ENCODE peak calls at places on chromosomes 3 and 15, in six cellular contexts. One of them, this sample, is unnamed.

GRCh38 chr15:43775411-43775965 is 1.3 kb downstream of the ELL3 start:
- DNase-seq in dorsolateral prefrontal cortex: no peak
- DNase-seq in AG09309: no peak
- DNase-seq in endothelial cell: peak; percentile 43
- DNase-seq in fibroblast of mammary gland: peak; percentile 59
- DNase-seq in RWPE1: peak; percentile 66
- DNase-seq in this sample: peak; percentile 83

GRCh38 chr15:51935466-51936118 is 36.0 kb downstream of the LEO1 start:
- DNase-seq in dorsolateral prefrontal cortex: no peak
- DNase-seq in AG09309: no peak
- DNase-seq in endothelial cell: no peak
- DNase-seq in fibroblast of mammary gland: no peak
- DNase-seq in RWPE1: no peak
- DNase-seq in this sample: no peak

GRCh38 chr3:66923991-66924390 is 74.1 kb upstream of the KBTBD8 start:
- DNase-seq in dorsolateral prefrontal cortex: no peak
- DNase-seq in AG09309: no peak
- DNase-seq in endothelial cell: no peak
- DNase-seq in fibroblast of mammary gland: no peak
- DNase-seq in RWPE1: no peak
- DNase-seq in this sample: peak; percentile 39

GRCh38 chr15:48785195-48785594 is 25.7 kb downstream of the CEP152 start:
- DNase-seq in dorsolateral prefrontal cortex: no peak
- DNase-seq in AG09309: no peak
- DNase-seq in endothelial cell: no peak
- DNase-seq in fibroblast of mammary gland: no peak
- DNase-seq in RWPE1: no peak
- DNase-seq in this sample: no peak

GRCh38 chr3:17006143-17006839 is 121.5 kb downstream of the PLCL2 start:
- DNase-seq in dorsolateral prefrontal cortex: no peak
- DNase-seq in AG09309: no peak
- DNase-seq in endothelial cell: no peak
- DNase-seq in fibroblast of mammary gland: peak; percentile 38
- DNase-seq in RWPE1: no peak
- DNase-seq in this sample: no peak

GRCh38 chr15:61049934-61050333 is 179.2 kb downstream of the RORA start:
- DNase-seq in dorsolateral prefrontal cortex: no peak
- DNase-seq in AG09309: peak; percentile 48
- DNase-seq in endothelial cell: no peak
- DNase-seq in fibroblast of mammary gland: peak; percentile 76
- DNase-seq in RWPE1: peak; percentile 15
- DNase-seq in this sample: peak; percentile 60

GRCh38 chr15:48440084-48440483 is 108.9 kb downstream of the DUT start:
- DNase-seq in dorsolateral prefrontal cortex: no peak
- DNase-seq in AG09309: peak; percentile 90
- DNase-seq in endothelial cell: no peak
- DNase-seq in fibroblast of mammary gland: peak; percentile 93
- DNase-seq in RWPE1: no peak
- DNase-seq in this sample: no peak

GRCh38 chr15:69143756-69144436 is 16.5 kb upstream of the GLCE start:
- DNase-seq in dorsolateral prefrontal cortex: no peak
- DNase-seq in AG09309: no peak
- DNase-seq in endothelial cell: no peak
- DNase-seq in fibroblast of mammary gland: no peak
- DNase-seq in RWPE1: no peak
- DNase-seq in this sample: peak; percentile 17

GRCh38 chr3:113245775-113246174 is 34.4 kb downstream of the BOC start:
- DNase-seq in dorsolateral prefrontal cortex: no peak
- DNase-seq in AG09309: no peak
- DNase-seq in endothelial cell: no peak
- DNase-seq in fibroblast of mammary gland: peak; percentile 90
- DNase-seq in RWPE1: no peak
- DNase-seq in this sample: no peak

GRCh38 chr3:98766924-98767323 is 3.8 kb downstream of the ST3GAL6 start:
- DNase-seq in dorsolateral prefrontal cortex: no peak
- DNase-seq in AG09309: no peak
- DNase-seq in endothelial cell: no peak
- DNase-seq in fibroblast of mammary gland: no peak
- DNase-seq in RWPE1: no peak
- DNase-seq in this sample: no peak

GRCh38 chr3:37249717-37250116 is 75.3 kb upstream of the LRRFIP2 start:
- DNase-seq in dorsolateral prefrontal cortex: no peak
- DNase-seq in AG09309: no peak
- DNase-seq in endothelial cell: no peak
- DNase-seq in fibroblast of mammary gland: peak; percentile 42
- DNase-seq in RWPE1: no peak
- DNase-seq in this sample: no peak

GRCh38 chr15:63668601-63669000 is 71.4 kb downstream of the FBXL22 start:
- DNase-seq in dorsolateral prefrontal cortex: no peak
- DNase-seq in AG09309: no peak
- DNase-seq in endothelial cell: no peak
- DNase-seq in fibroblast of mammary gland: no peak
- DNase-seq in RWPE1: no peak
- DNase-seq in this sample: no peak

GRCh38 chr3:98846101-98846500 is 55.4 kb downstream of the DCBLD2 start:
- DNase-seq in dorsolateral prefrontal cortex: no peak
- DNase-seq in AG09309: no peak
- DNase-seq in endothelial cell: no peak
- DNase-seq in fibroblast of mammary gland: peak; percentile 36
- DNase-seq in RWPE1: no peak
- DNase-seq in this sample: no peak

GRCh38 chr3:34174740-34175139 is 376.3 kb downstream of the PDCD6IP start:
- DNase-seq in dorsolateral prefrontal cortex: no peak
- DNase-seq in AG09309: no peak
- DNase-seq in endothelial cell: no peak
- DNase-seq in fibroblast of mammary gland: no peak
- DNase-seq in RWPE1: no peak
- DNase-seq in this sample: no peak

GRCh38 chr15:43702701-43703433 is 9.2 kb downstream of the CKMT1A start:
- DNase-seq in dorsolateral prefrontal cortex: no peak
- DNase-seq in AG09309: no peak
- DNase-seq in endothelial cell: no peak
- DNase-seq in fibroblast of mammary gland: no peak
- DNase-seq in RWPE1: no peak
- DNase-seq in this sample: no peak

DNA sequence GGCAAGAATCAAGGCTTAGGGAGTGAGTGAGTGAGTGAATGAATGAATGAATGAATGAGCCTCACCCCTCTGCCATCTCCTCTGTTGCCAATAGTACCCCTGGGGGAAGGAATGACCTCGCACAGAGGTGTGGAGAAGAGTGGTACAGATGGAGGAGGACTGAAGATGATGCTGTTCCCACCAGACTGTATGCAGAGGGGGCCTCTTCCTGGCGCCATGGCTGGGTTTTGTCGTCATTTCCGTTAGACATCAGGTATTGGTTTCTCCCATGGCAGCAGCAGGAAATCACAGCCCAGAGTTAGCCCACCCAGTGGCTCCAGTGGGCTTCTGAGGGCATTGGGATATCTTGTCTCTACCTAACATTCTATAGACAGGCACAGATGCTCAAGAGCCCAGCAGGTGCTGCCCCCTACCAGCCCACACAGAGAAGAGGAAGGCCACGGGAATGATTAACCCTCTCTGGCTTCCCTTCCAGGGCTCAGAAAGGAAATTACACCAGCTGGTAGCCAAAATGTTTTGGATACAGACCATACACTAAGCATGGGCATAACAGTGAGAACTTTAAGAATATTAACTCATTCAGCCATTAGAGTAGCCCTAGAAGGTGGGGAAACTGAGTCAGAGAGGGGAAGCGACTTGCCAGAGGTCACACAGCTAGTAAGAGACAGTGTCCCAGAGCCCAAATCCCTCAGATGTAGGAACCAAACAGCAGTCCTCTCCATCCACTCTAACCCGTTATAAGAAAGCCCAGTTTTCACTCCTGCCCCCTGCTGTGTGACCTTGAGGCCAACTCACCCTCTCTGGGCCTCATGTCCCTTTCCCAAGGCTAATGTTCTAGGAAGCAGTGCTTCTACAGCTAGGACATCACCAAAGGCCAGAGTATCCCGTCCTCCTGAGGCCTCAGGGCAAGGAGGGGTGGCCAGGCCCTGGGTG is 109.6 kb upstream of the SLC6A11 start:
- DNase-seq in dorsolateral prefrontal cortex: no peak
- DNase-seq in AG09309: no peak
- DNase-seq in endothelial cell: peak; percentile 31
- DNase-seq in fibroblast of mammary gland: no peak
- DNase-seq in RWPE1: no peak
- DNase-seq in this sample: no peak
- TF ChIP-seq CTCF in dorsolateral prefrontal cortex: peak; percentile 25
- TF ChIP-seq CTCF in AG09309: no peak
- TF ChIP-seq CTCF in endothelial cell: no peak
- TF ChIP-seq CTCF in fibroblast of mammary gland: no peak
- TF ChIP-seq CTCF in RWPE1: no peak
- TF ChIP-seq CTCF in this sample: no peak

GRCh38 chr3:186108941-186109865 is at the start of gene ETV5:
- DNase-seq in dorsolateral prefrontal cortex: peak; percentile 99
- DNase-seq in AG09309: peak; percentile 99
- DNase-seq in endothelial cell: peak; percentile 98
- DNase-seq in fibroblast of mammary gland: peak; percentile 99
- DNase-seq in RWPE1: peak; percentile 100
- DNase-seq in this sample: peak; percentile 99
- TF ChIP-seq CTCF in dorsolateral prefrontal cortex: no peak
- TF ChIP-seq CTCF in AG09309: no peak
- TF ChIP-seq CTCF in endothelial cell: no peak
- TF ChIP-seq CTCF in fibroblast of mammary gland: no peak
- TF ChIP-seq CTCF in RWPE1: no peak
- TF ChIP-seq CTCF in this sample: no peak

DNA sequence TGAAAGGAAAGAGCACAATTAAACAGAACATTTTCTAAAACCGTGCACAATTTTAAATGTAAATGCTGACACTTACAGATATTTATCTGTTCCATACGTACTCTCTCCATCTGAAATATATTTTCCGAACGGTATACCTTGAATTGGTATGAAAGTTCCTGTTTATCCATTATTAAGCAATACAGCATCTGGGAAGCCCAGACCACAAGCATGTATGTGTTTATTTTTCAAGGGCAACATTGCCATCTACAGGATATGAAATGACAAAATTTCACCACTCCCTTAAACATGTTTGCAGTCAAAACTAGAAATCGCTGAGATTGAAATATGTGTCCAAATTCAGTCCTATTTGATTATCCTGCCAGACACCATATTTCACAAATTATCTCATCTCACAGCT is 533.5 kb downstream of the TBL1XR1 start:
- DNase-seq in dorsolateral prefrontal cortex: no peak
- DNase-seq in AG09309: peak; percentile 61
- DNase-seq in endothelial cell: no peak
- DNase-seq in fibroblast of mammary gland: peak; percentile 79
- DNase-seq in RWPE1: peak; percentile 21
- DNase-seq in this sample: peak; percentile 78
- TF ChIP-seq CTCF in dorsolateral prefrontal cortex: peak; percentile 59
- TF ChIP-seq CTCF in AG09309: peak; percentile 39
- TF ChIP-seq CTCF in endothelial cell: peak; percentile 19
- TF ChIP-seq CTCF in fibroblast of mammary gland: peak; percentile 47
- TF ChIP-seq CTCF in RWPE1: no peak
- TF ChIP-seq CTCF in this sample: peak; percentile 49

GRCh38 chr3:51957520-51958205 is 2.5 kb downstream of the GPR62 start:
- DNase-seq in dorsolateral prefrontal cortex: no peak
- DNase-seq in AG09309: no peak
- DNase-seq in endothelial cell: no peak
- DNase-seq in fibroblast of mammary gland: no peak
- DNase-seq in RWPE1: no peak
- DNase-seq in this sample: no peak
- TF ChIP-seq CTCF in dorsolateral prefrontal cortex: no peak
- TF ChIP-seq CTCF in AG09309: no peak
- TF ChIP-seq CTCF in endothelial cell: no peak
- TF ChIP-seq CTCF in fibroblast of mammary gland: no peak
- TF ChIP-seq CTCF in RWPE1: no peak
- TF ChIP-seq CTCF in this sample: no peak

GRCh38 chr15:79540551-79540950 is 108.4 kb downstream of the MINAR1 start:
- DNase-seq in dorsolateral prefrontal cortex: no peak
- DNase-seq in AG09309: no peak
- DNase-seq in endothelial cell: no peak
- DNase-seq in fibroblast of mammary gland: no peak
- DNase-seq in RWPE1: no peak
- DNase-seq in this sample: no peak
- TF ChIP-seq CTCF in dorsolateral prefrontal cortex: no peak
- TF ChIP-seq CTCF in AG09309: no peak
- TF ChIP-seq CTCF in endothelial cell: peak; percentile 17
- TF ChIP-seq CTCF in fibroblast of mammary gland: peak; percentile 14
- TF ChIP-seq CTCF in RWPE1: no peak
- TF ChIP-seq CTCF in this sample: no peak

DNA sequence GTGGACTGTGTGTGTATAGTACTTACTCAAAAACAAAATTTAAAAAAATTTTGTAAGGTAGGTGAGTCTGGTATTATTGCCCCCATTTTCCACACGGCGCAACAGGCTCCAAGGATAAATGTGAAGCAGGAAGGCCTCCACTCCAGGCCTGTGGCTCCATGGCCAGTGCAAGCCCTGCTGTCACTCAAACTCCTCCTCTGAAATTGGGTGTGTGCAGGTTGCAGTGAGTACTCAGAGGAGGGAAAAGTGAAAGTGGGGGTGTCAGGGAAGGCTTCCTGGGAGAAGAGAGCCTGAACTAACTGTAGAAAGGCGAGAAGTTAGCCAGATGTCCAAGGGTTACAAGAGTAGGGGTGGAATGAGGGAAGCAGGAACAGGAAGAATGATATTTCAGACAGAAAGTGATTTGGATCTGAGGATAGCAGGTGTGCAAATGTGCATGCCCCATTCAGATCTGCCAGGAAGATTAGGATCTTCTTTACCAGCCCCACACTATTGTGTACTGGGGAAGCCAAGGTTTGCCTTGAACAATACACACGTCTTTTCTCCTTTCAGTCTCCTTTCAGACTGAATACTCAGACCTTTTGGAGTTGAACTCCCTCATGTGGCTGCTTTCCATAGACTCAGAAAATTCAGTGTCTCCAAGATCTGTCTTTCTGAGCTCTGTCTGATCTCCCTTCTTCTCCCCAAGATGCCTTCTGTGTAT is 48.7 kb upstream of the RYK start:
- DNase-seq in dorsolateral prefrontal cortex: no peak
- DNase-seq in AG09309: no peak
- DNase-seq in endothelial cell: no peak
- DNase-seq in fibroblast of mammary gland: peak; percentile 55
- DNase-seq in RWPE1: no peak
- DNase-seq in this sample: peak; percentile 47
- TF ChIP-seq CTCF in dorsolateral prefrontal cortex: peak; percentile 43
- TF ChIP-seq CTCF in AG09309: peak; percentile 56
- TF ChIP-seq CTCF in endothelial cell: no peak
- TF ChIP-seq CTCF in fibroblast of mammary gland: peak; percentile 48
- TF ChIP-seq CTCF in RWPE1: peak; percentile 23
- TF ChIP-seq CTCF in this sample: peak; percentile 15

GRCh38 chr3:160224256-160224655 is 966 bp upstream of the C3orf80 start:
- DNase-seq in dorsolateral prefrontal cortex: no peak
- DNase-seq in AG09309: no peak
- DNase-seq in endothelial cell: no peak
- DNase-seq in fibroblast of mammary gland: no peak
- DNase-seq in RWPE1: no peak
- DNase-seq in this sample: no peak

GRCh38 chr3:160224811-160225180 is 426 bp upstream of the C3orf80 start:
- DNase-seq in dorsolateral prefrontal cortex: no peak
- DNase-seq in AG09309: no peak
- DNase-seq in endothelial cell: no peak
- DNase-seq in fibroblast of mammary gland: no peak
- DNase-seq in RWPE1: peak; percentile 6
- DNase-seq in this sample: no peak

GRCh38 chr3:160226026-160226739 is 961 bp downstream of the C3orf80 start:
- DNase-seq in dorsolateral prefrontal cortex: no peak
- DNase-seq in AG09309: no peak
- DNase-seq in endothelial cell: peak; percentile 36
- DNase-seq in fibroblast of mammary gland: no peak
- DNase-seq in RWPE1: no peak
- DNase-seq in this sample: no peak

GRCh38 chr3:160226740-160227048 is 1.5 kb downstream of the C3orf80 start:
- DNase-seq in dorsolateral prefrontal cortex: no peak
- DNase-seq in AG09309: no peak
- DNase-seq in endothelial cell: no peak
- DNase-seq in fibroblast of mammary gland: no peak
- DNase-seq in RWPE1: no peak
- DNase-seq in this sample: no peak

GRCh38 chr3:160225181-160226025 is at the start of gene C3orf80:
- DNase-seq in dorsolateral prefrontal cortex: peak; percentile 44
- DNase-seq in AG09309: no peak
- DNase-seq in endothelial cell: peak; percentile 56
- DNase-seq in fibroblast of mammary gland: peak; percentile 33
- DNase-seq in RWPE1: peak; percentile 30
- DNase-seq in this sample: peak; percentile 56
- TF ChIP-seq CTCF in dorsolateral prefrontal cortex: peak; percentile 21
- TF ChIP-seq CTCF in AG09309: no peak
- TF ChIP-seq CTCF in endothelial cell: no peak
- TF ChIP-seq CTCF in fibroblast of mammary gland: no peak
- TF ChIP-seq CTCF in RWPE1: peak; percentile 47
- TF ChIP-seq CTCF in this sample: no peak

This sample was measured in MCF 10A.